ENCODE peak calls at places on chromosomes 3 and 15, in four cellular contexts. One of them, this sample, is unnamed.
A peak's percentile ranks its signal among the peaks of the same experiment; 100 is the strongest.

GRCh38 chr3:132180337-132180791 is 136.8 kb upstream of the ACP3 start:
- DNase-seq in hepatocyte: peak; percentile 75
- DNase-seq in astrocyte of the spinal cord: peak; percentile 76
- DNase-seq in choroid plexus epithelial cell: peak; percentile 82
- DNase-seq in this sample: no peak

GRCh38 chr3:42686832-42687650 is 1.7 kb downstream of the KLHL40 start:
- DNase-seq in hepatocyte: no peak
- DNase-seq in astrocyte of the spinal cord: no peak
- DNase-seq in choroid plexus epithelial cell: no peak
- DNase-seq in this sample: no peak

GRCh38 chr3:138890555-138891187 is 55.9 kb upstream of the PIK3CB start:
- DNase-seq in hepatocyte: no peak
- DNase-seq in astrocyte of the spinal cord: no peak
- DNase-seq in choroid plexus epithelial cell: no peak
- DNase-seq in this sample: no peak

GRCh38 chr15:90219421-90220141 is 14.2 kb downstream of the CIB1 start:
- DNase-seq in hepatocyte: peak; percentile 60
- DNase-seq in astrocyte of the spinal cord: no peak
- DNase-seq in choroid plexus epithelial cell: no peak
- DNase-seq in this sample: peak; percentile 43

GRCh38 chr15:28117591-28117990 is 18.5 kb upstream of the OCA2 start:
- DNase-seq in hepatocyte: no peak
- DNase-seq in astrocyte of the spinal cord: no peak
- DNase-seq in choroid plexus epithelial cell: no peak
- DNase-seq in this sample: no peak

GRCh38 chr15:74333662-74334061 is 33.8 kb downstream of the CYP11A1 start:
- DNase-seq in hepatocyte: no peak
- DNase-seq in astrocyte of the spinal cord: no peak
- DNase-seq in choroid plexus epithelial cell: no peak
- DNase-seq in this sample: no peak

GRCh38 chr3:41477399-41478014 is 278.2 kb downstream of the CTNNB1 start:
- DNase-seq in hepatocyte: peak; percentile 26
- DNase-seq in astrocyte of the spinal cord: no peak
- DNase-seq in choroid plexus epithelial cell: no peak
- DNase-seq in this sample: no peak

GRCh38 chr3:11655188-11655928 is 11.6 kb upstream of the VGLL4 start:
- DNase-seq in hepatocyte: no peak
- DNase-seq in astrocyte of the spinal cord: no peak
- DNase-seq in choroid plexus epithelial cell: no peak
- DNase-seq in this sample: no peak

GRCh38 chr15:47620960-47621681 is 96.2 kb upstream of the SEMA6D start:
- DNase-seq in hepatocyte: no peak
- DNase-seq in astrocyte of the spinal cord: no peak
- DNase-seq in choroid plexus epithelial cell: peak; percentile 10
- DNase-seq in this sample: no peak

GRCh38 chr3:14486460-14486859 is 53.7 kb downstream of the GRIP2 start:
- DNase-seq in hepatocyte: no peak
- DNase-seq in astrocyte of the spinal cord: no peak
- DNase-seq in choroid plexus epithelial cell: no peak
- DNase-seq in this sample: no peak

GRCh38 chr3:123584284-123584987 is 417 bp downstream of the HACD2 start:
- DNase-seq in hepatocyte: peak; percentile 72
- DNase-seq in astrocyte of the spinal cord: no peak
- DNase-seq in choroid plexus epithelial cell: peak; percentile 34
- DNase-seq in this sample: no peak

GRCh38 chr15:67110400-67110799 is 45.0 kb downstream of the SMAD3 start:
- DNase-seq in hepatocyte: no peak
- DNase-seq in astrocyte of the spinal cord: no peak
- DNase-seq in choroid plexus epithelial cell: no peak
- DNase-seq in this sample: no peak

GRCh38 chr3:129837057-129837631 is 56.4 kb downstream of the TMCC1 start:
- DNase-seq in hepatocyte: no peak
- DNase-seq in astrocyte of the spinal cord: peak; percentile 22
- DNase-seq in choroid plexus epithelial cell: peak; percentile 40
- DNase-seq in this sample: no peak

GRCh38 chr3:34323517-34323916 is 525.1 kb downstream of the PDCD6IP start:
- DNase-seq in hepatocyte: no peak
- DNase-seq in astrocyte of the spinal cord: no peak
- DNase-seq in choroid plexus epithelial cell: no peak
- DNase-seq in this sample: no peak

GRCh38 chr3:175617247-175617646 is 758.1 kb downstream of the NAALADL2 start:
- DNase-seq in hepatocyte: no peak
- DNase-seq in astrocyte of the spinal cord: no peak
- DNase-seq in choroid plexus epithelial cell: no peak
- DNase-seq in this sample: no peak

DNA sequence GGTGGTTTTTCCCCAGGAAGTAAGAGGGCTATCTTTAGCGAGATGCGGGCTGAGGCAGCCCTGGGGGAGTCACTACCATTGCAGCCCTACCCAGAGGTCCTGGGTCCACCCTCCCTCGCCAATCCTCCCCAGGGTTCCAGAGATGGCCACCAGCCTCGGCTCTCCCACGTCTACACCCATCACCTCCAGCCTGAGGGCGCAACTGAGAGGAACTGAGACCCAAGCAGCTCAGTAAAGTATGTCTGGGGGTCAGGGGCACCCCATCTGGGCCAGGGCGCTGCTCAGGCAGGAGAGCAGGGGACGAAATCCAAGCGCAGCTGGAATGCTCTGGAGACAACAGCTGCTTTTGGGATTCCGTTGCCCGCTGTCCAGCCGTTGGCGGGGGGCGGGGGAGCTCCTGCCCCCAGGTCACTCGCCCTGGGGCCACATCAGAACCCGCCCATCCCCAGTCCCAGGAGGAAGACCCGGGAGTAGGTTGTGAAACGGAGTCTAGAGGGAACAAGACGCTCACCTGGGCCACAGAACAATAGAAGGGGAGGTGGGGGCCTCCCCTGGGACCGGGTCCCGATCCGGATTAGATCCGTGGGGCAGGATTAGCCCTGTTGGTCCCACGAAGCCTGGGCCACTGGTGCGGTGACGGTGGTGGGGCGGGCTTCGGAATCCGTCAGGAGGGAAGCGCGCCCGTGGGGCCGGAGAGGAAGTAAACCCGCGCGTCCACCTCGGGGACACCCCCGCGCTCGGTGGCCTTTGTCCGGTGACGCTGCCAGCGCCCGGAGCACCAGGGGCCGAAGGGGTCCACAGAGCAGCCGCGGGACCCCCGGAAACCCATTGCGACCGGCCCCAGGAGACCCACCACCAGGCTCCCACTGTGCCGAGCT is 1.3 kb upstream of the NDUFAF3 start:
- DNase-seq in hepatocyte: peak; percentile 72
- DNase-seq in astrocyte of the spinal cord: no peak
- DNase-seq in choroid plexus epithelial cell: no peak
- DNase-seq in this sample: peak; percentile 46
- TF ChIP-seq CTCF in hepatocyte: no peak
- TF ChIP-seq CTCF in astrocyte of the spinal cord: no peak
- TF ChIP-seq CTCF in choroid plexus epithelial cell: no peak
- TF ChIP-seq CTCF in this sample: no peak

GRCh38 chr3:58578873-58579272 is 1.7 kb upstream of the FAM107A start:
- DNase-seq in hepatocyte: no peak
- DNase-seq in astrocyte of the spinal cord: no peak
- DNase-seq in choroid plexus epithelial cell: no peak
- DNase-seq in this sample: no peak

GRCh38 chr3:58574682-58575081 is 2.5 kb downstream of the FAM107A start:
- DNase-seq in hepatocyte: no peak
- DNase-seq in astrocyte of the spinal cord: no peak
- DNase-seq in choroid plexus epithelial cell: no peak
- DNase-seq in this sample: no peak

GRCh38 chr3:58575986-58576652 is 1.1 kb downstream of the FAM107A start:
- DNase-seq in hepatocyte: no peak
- DNase-seq in astrocyte of the spinal cord: no peak
- DNase-seq in choroid plexus epithelial cell: no peak
- DNase-seq in this sample: no peak

GRCh38 chr3:58576716-58577115 is 475 bp downstream of the FAM107A start:
- DNase-seq in hepatocyte: no peak
- DNase-seq in astrocyte of the spinal cord: no peak
- DNase-seq in choroid plexus epithelial cell: no peak
- DNase-seq in this sample: no peak

GRCh38 chr3:58577269-58577821 is at the start of gene FAM107A:
- DNase-seq in hepatocyte: no peak
- DNase-seq in astrocyte of the spinal cord: peak; percentile 67
- DNase-seq in choroid plexus epithelial cell: peak; percentile 57
- DNase-seq in this sample: no peak
- TF ChIP-seq CTCF in hepatocyte: no peak
- TF ChIP-seq CTCF in astrocyte of the spinal cord: peak; percentile 46
- TF ChIP-seq CTCF in choroid plexus epithelial cell: peak; percentile 45
- TF ChIP-seq CTCF in this sample: no peak

DNA sequence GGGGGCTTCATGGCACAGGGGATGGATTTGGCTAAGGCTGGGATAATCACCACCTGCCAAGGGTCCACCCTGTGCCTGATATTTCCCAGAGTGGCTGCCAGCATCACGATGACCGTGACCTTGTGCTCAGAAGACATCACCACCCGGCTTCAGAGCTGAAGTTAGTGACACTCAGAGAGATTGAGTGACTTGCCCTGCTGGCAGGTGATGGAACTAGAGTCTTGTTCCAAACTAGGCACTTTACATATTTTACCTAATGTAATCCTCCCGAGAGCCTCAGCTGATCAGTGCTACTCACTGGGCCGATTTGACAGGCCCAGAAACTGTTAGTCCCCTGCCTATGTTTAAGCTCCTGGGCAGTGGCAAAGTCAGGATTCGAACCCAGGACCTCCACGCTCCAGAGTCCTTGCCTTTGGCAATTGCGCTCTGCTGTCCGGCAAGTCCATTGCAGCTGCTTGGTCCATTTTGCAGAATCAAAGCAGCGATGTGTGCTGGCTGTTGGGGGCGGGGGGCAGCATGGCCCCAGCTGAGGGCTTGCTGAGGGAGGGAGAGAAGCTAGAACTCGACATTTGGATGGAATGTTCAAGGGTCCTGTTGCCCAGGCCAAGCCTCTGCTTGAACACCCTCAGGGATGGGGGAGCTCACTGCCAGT is 74.8 kb upstream of the GATA2 start:
- DNase-seq in hepatocyte: no peak
- DNase-seq in astrocyte of the spinal cord: no peak
- DNase-seq in choroid plexus epithelial cell: no peak
- DNase-seq in this sample: no peak
- TF ChIP-seq CTCF in hepatocyte: no peak
- TF ChIP-seq CTCF in astrocyte of the spinal cord: no peak
- TF ChIP-seq CTCF in choroid plexus epithelial cell: peak; percentile 5
- TF ChIP-seq CTCF in this sample: no peak

DNA sequence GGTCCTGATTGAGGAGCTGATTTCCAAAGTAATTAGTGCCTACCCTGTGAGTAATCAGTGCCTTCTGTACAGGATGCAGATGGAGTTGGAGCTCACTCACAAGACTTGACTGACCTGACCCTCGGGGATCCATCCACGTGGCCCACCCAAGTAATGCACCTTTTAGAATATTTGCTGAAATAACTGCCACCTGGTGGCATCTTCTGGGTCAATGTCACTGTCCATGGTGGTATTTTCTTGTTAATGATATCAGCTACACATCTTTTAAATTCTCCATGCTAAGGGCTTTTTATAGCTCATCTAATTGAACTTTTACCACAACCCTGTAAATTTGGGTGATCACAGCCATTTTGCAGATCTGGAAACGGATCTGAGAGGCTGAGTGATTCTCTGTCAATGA is 74.3 kb upstream of the ANKRD34C start:
- DNase-seq in hepatocyte: no peak
- DNase-seq in astrocyte of the spinal cord: no peak
- DNase-seq in choroid plexus epithelial cell: no peak
- DNase-seq in this sample: no peak
- TF ChIP-seq CTCF in hepatocyte: peak; percentile 3
- TF ChIP-seq CTCF in astrocyte of the spinal cord: no peak
- TF ChIP-seq CTCF in choroid plexus epithelial cell: peak; percentile 7
- TF ChIP-seq CTCF in this sample: no peak

DNA sequence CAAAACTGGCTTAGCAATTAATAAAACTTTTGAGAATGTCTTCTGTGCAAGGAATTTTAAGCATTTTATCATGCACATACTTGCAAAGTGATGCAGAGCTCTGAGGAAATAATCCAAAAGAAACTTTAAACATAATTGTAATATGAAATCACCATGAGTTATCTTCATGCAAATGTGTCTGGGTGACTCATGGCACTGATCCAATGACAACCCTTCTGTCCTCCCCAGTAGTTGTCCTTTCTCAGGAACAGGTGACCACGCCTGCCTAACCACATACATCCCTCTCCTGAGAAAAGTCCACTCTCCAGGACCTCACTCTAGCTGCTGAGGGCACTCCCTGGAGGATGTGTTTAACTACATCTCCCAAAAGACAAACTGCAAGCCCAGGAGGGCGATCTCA is 530.6 kb upstream of the IL12A start:
- DNase-seq in hepatocyte: peak; percentile 35
- DNase-seq in astrocyte of the spinal cord: peak; percentile 89
- DNase-seq in choroid plexus epithelial cell: peak; percentile 94
- DNase-seq in this sample: no peak
- TF ChIP-seq CTCF in hepatocyte: no peak
- TF ChIP-seq CTCF in astrocyte of the spinal cord: no peak
- TF ChIP-seq CTCF in choroid plexus epithelial cell: peak; percentile 13
- TF ChIP-seq CTCF in this sample: no peak

GRCh38 chr3:52986938-52987337 is 58.9 kb downstream of the SFMBT1 start:
- DNase-seq in hepatocyte: no peak
- DNase-seq in astrocyte of the spinal cord: peak; percentile 23
- DNase-seq in choroid plexus epithelial cell: peak; percentile 79
- DNase-seq in this sample: no peak
- TF ChIP-seq CTCF in hepatocyte: peak; percentile 23
- TF ChIP-seq CTCF in astrocyte of the spinal cord: peak; percentile 13
- TF ChIP-seq CTCF in choroid plexus epithelial cell: peak; percentile 77
- TF ChIP-seq CTCF in this sample: no peak

GRCh38 chr15:26631894-26632293 is 141.0 kb downstream of the GABRB3 start:
- DNase-seq in hepatocyte: no peak
- DNase-seq in astrocyte of the spinal cord: no peak
- DNase-seq in choroid plexus epithelial cell: no peak
- DNase-seq in this sample: no peak
- TF ChIP-seq CTCF in hepatocyte: no peak
- TF ChIP-seq CTCF in astrocyte of the spinal cord: no peak
- TF ChIP-seq CTCF in choroid plexus epithelial cell: no peak
- TF ChIP-seq CTCF in this sample: no peak

DNA sequence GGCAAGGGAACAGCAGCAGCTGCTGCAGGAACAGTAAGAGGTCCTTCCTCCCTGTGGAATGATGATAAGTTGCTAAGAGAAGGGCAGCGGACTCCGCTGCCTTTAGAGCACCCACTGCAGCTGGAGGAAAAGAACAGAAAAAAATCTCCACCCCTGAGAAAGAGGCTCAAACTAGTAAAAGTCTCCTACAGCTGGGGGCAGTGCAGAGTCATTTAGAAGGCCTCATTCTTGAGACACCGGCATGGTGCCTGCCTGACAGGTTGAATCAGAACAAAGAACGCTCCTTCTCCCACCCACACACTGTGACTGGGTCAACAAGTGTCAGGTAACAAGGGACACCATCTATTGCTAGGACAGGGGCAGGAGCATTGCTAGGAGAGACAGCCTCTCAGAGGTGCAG is 188.4 kb downstream of the ABHD5 start:
- DNase-seq in hepatocyte: peak; percentile 77
- DNase-seq in astrocyte of the spinal cord: no peak
- DNase-seq in choroid plexus epithelial cell: peak; percentile 55
- DNase-seq in this sample: no peak
- TF ChIP-seq CTCF in hepatocyte: peak; percentile 42
- TF ChIP-seq CTCF in astrocyte of the spinal cord: peak; percentile 42
- TF ChIP-seq CTCF in choroid plexus epithelial cell: peak; percentile 67
- TF ChIP-seq CTCF in this sample: no peak

This sample was measured in natural killer cell.